ENCODE peak calls at places on chromosomes 12 and 14, in ten cellular contexts. M is GM04504; Z is stimulated activated CD4-positive, alpha-beta T cell treated with anti-CD3 and anti-CD28 coated beads, TNF-alpha, amount 100 ng/mL, for 1 hour; U is NCI-H82; D is AG08395; E is nephron progenitor cell; H is ecto neural progenitor cell; L is EL; G is stimulated activated CD8-positive, alpha-beta memory T cell treated with anti-CD3 and anti-CD28 coated beads, Interleukin-12 subunit alpha, Interleukin-12 subunit beta, amount 100 ng/mL, for 1 hour; A is NK-92 treated with Interleukin-12 subunit alpha and Interleukin-12 subunit beta, amount 100 ng/mL, for 24 hours. R is an unnamed sample.

GRCh38 chr14:51592836-51593235 is 58.9 kb upstream of the FRMD6 start:
- DNase-seq in D (no peak), A (no peak), H (no peak), G (no peak), M (no peak), U (no peak), L (no peak), Z (no peak), E (no peak), R (no peak)

GRCh38 chr14:28769358-28769757 is 2.8 kb downstream of the FOXG1 start:
- DNase-seq in E (no peak), H (no peak), Z (no peak), L (no peak), U (peak), M (no peak), A (no peak), G (no peak), D (no peak), R (no peak)

GRCh38 chr12:109542014-109542413 is 31.3 kb downstream of the MMAB start:
- DNase-seq in Z (no peak), E (no peak), A (no peak), D (peak), U (no peak), L (peak), G (no peak), M (no peak), H (no peak), R (no peak)

GRCh38 chr12:105033851-105034250 is 47.7 kb downstream of the NOPCHAP1 start:
- DNase-seq in U (no peak), L (no peak), G (no peak), A (no peak), D (no peak), H (no peak), E (no peak), M (no peak), Z (no peak), R (no peak)

GRCh38 chr14:68384881-68385280 is 408.0 kb downstream of the ZFP36L1 start:
- DNase-seq in E (no peak), D (no peak), L (no peak), U (peak), A (no peak), M (no peak), Z (no peak), H (no peak), G (no peak), R (peak)

GRCh38 chr14:105486974-105487448 is 325 bp downstream of the CRIP1 start:
- DNase-seq in G (peak), L (no peak), U (no peak), M (no peak), E (peak), D (no peak), A (no peak), Z (peak), H (peak), R (no peak)

GRCh38 chr14:67815573-67816235 is 686 bp downstream of the ZFYVE26 start:
- DNase-seq in U (peak), M (peak), D (peak), L (peak), Z (no peak), H (no peak), E (no peak), G (no peak), A (no peak), R (no peak)

GRCh38 chr12:66352197-66352596 is 49.9 kb downstream of the HELB start:
- DNase-seq in H (peak), Z (no peak), G (no peak), U (peak), L (peak), D (peak), E (peak), A (no peak), M (peak), R (no peak)

GRCh38 chr14:71289536-71289935 is 382.3 kb downstream of the PCNX1 start:
- DNase-seq in Z (no peak), M (no peak), A (peak), D (no peak), U (no peak), E (no peak), H (no peak), L (no peak), G (no peak), R (no peak)